ENCODE peak calls at places on chromosomes 6 and 20, in six cellular contexts. V is NCI-H69; L is LoVo; J is frontal cortex; U is activated T-helper 1 cell treated with anti-CD3 and anti-CD28 coated beads, Interleukin-2, amount 50 U/mL, for 16 hours; N is NCI-H1417 treated with DMSO at 0.1 percent for 48 hours. B is an unnamed sample.
A peak's percentile ranks its signal among the peaks of the same experiment; 100 is the strongest.

GRCh38 chr20:63236116-63236837 is 572 bp downstream of the BIRC7 start:
- DNase-seq in L (no peak), U (no peak), N (no peak), J (no peak), V (no peak), B (no peak)

GRCh38 chr20:36865076-36865860 is 10.7 kb upstream of the TLDC2 start:
- DNase-seq in N (no peak), V (peak; percentile 83), L (no peak), U (no peak), J (no peak), B (no peak)

GRCh38 chr6:44050872-44051421 is 76.3 kb downstream of the MRPL14 start:
- DNase-seq in V (no peak), U (no peak), L (no peak), N (no peak), J (no peak), B (peak; percentile 65)

GRCh38 chr20:15045246-15045645 is 707.8 kb upstream of the FLRT3 start:
- DNase-seq in L (no peak), J (no peak), N (no peak), V (no peak), U (no peak), B (peak; percentile 23)

GRCh38 chr20:54681869-54682268 is 206.5 kb downstream of the DOK5 start:
- DNase-seq in J (no peak), N (no peak), L (no peak), U (no peak), V (no peak), B (no peak)

GRCh38 chr6:101706576-101706975 is 313.1 kb downstream of the GRIK2 start:
- DNase-seq in V (peak; percentile 25), U (no peak), J (no peak), N (no peak), L (no peak), B (no peak)

GRCh38 chr6:160464744-160465143 is 116.6 kb downstream of the SLC22A3 start:
- DNase-seq in N (no peak), J (no peak), L (no peak), V (no peak), U (no peak), B (no peak)

GRCh38 chr6:89122625-89123024 is 4.8 kb upstream of the SRSF12 start:
- DNase-seq in L (peak; percentile 49), J (peak; percentile 38), U (no peak), N (no peak), V (peak; percentile 72), B (peak; percentile 57)

GRCh38 chr6:158825951-158826306 is 6.8 kb upstream of the EZR start:
- DNase-seq in J (no peak), N (no peak), U (no peak), V (no peak), L (no peak), B (no peak)

GRCh38 chr20:49344975-49345374 is 67.1 kb upstream of the ZNFX1 start:
- DNase-seq in N (no peak), L (peak; percentile 8), U (no peak), V (peak; percentile 55), J (peak; percentile 64), B (no peak)

GRCh38 chr20:3896302-3896701 is 7.1 kb downstream of the PANK2 start:
- DNase-seq in N (no peak), U (no peak), L (no peak), V (no peak), J (no peak), B (no peak)

GRCh38 chr6:56652994-56653393 is 10.3 kb upstream of the DST start:
- DNase-seq in L (peak; percentile 50), V (peak; percentile 87), U (no peak), N (no peak), J (peak; percentile 11), B (no peak)

GRCh38 chr6:45566882-45567281 is 189.1 kb upstream of the SUPT3H start:
- DNase-seq in L (peak; percentile 91), J (no peak), N (no peak), U (no peak), V (no peak), B (no peak)

B was measured in T47D.